ENCODE peak calls at places on chromosomes 5 and 9, in four cellular contexts. One of them, this sample, is unnamed.

GRCh38 chr9:27499481-27499880 is 24.6 kb upstream of the IFNK start:
- DNase-seq in IMR-90: no peak
- DNase-seq in mammary epithelial cell: peak; percentile 91
- DNase-seq in colonic mucosa: no peak
- DNase-seq in this sample: no peak

GRCh38 chr9:137128158-137129088 is 10.5 kb upstream of the GRIN1 start:
- DNase-seq in IMR-90: no peak
- DNase-seq in mammary epithelial cell: no peak
- DNase-seq in colonic mucosa: no peak
- DNase-seq in this sample: peak; percentile 74

GRCh38 chr5:14254686-14255085 is 111.5 kb downstream of the TRIO start:
- DNase-seq in IMR-90: no peak
- DNase-seq in mammary epithelial cell: no peak
- DNase-seq in colonic mucosa: no peak
- DNase-seq in this sample: no peak

GRCh38 chr5:138721979-138722378 is 31.2 kb upstream of the CTNNA1 start:
- DNase-seq in IMR-90: no peak
- DNase-seq in mammary epithelial cell: no peak
- DNase-seq in colonic mucosa: no peak
- DNase-seq in this sample: no peak

GRCh38 chr5:74386571-74387334 is 253.8 kb downstream of the ENC1 start:
- DNase-seq in IMR-90: peak; percentile 75
- DNase-seq in mammary epithelial cell: peak; percentile 93
- DNase-seq in colonic mucosa: no peak
- DNase-seq in this sample: no peak

GRCh38 chr9:106722051-106722753 is 140.8 kb upstream of the ZNF462 start:
- DNase-seq in IMR-90: no peak
- DNase-seq in mammary epithelial cell: no peak
- DNase-seq in colonic mucosa: no peak
- DNase-seq in this sample: no peak

GRCh38 chr5:175689147-175689991 is 31.5 kb downstream of the HRH2 start:
- DNase-seq in IMR-90: no peak
- DNase-seq in mammary epithelial cell: peak; percentile 24
- DNase-seq in colonic mucosa: no peak
- DNase-seq in this sample: no peak

GRCh38 chr5:157184117-157184516 is 3.5 kb downstream of the ITK start:
- DNase-seq in IMR-90: no peak
- DNase-seq in mammary epithelial cell: no peak
- DNase-seq in colonic mucosa: no peak
- DNase-seq in this sample: no peak

GRCh38 chr9:10045598-10045997 is 567.2 kb downstream of the PTPRD start:
- DNase-seq in IMR-90: peak; percentile 24
- DNase-seq in mammary epithelial cell: peak; percentile 26
- DNase-seq in colonic mucosa: no peak
- DNase-seq in this sample: peak; percentile 48

GRCh38 chr5:148408092-148408491 is 24.3 kb downstream of the FBXO38 start:
- DNase-seq in IMR-90: peak; percentile 54
- DNase-seq in mammary epithelial cell: no peak
- DNase-seq in colonic mucosa: no peak
- DNase-seq in this sample: no peak

GRCh38 chr9:136483589-136484152 is 831 bp upstream of the SEC16A start:
- DNase-seq in IMR-90: peak; percentile 77
- DNase-seq in mammary epithelial cell: peak; percentile 82
- DNase-seq in colonic mucosa: peak; percentile 94
- DNase-seq in this sample: peak; percentile 97

GRCh38 chr9:95088421-95089161 is 228.9 kb downstream of the FANCC start:
- DNase-seq in IMR-90: no peak
- DNase-seq in mammary epithelial cell: no peak
- DNase-seq in colonic mucosa: no peak
- DNase-seq in this sample: no peak

GRCh38 chr9:107739601-107740082 is 250.1 kb upstream of the KLF4 start:
- DNase-seq in IMR-90: peak; percentile 15
- DNase-seq in mammary epithelial cell: peak; percentile 73
- DNase-seq in colonic mucosa: peak; percentile 46
- DNase-seq in this sample: no peak

GRCh38 chr9:93577940-93578682 is 1.7 kb downstream of the PHF2 start:
- DNase-seq in IMR-90: no peak
- DNase-seq in mammary epithelial cell: no peak
- DNase-seq in colonic mucosa: no peak
- DNase-seq in this sample: no peak
- H3K9ac ChIP-seq in IMR-90: peak overlapping the region; percentile 87
- H3K9ac ChIP-seq in mammary epithelial cell: no peak overlapping the region
- H3K9ac ChIP-seq in colonic mucosa: peak overlapping the region; percentile 90
- H3K9ac ChIP-seq in this sample: peak overlapping the region; percentile 91

DNA sequence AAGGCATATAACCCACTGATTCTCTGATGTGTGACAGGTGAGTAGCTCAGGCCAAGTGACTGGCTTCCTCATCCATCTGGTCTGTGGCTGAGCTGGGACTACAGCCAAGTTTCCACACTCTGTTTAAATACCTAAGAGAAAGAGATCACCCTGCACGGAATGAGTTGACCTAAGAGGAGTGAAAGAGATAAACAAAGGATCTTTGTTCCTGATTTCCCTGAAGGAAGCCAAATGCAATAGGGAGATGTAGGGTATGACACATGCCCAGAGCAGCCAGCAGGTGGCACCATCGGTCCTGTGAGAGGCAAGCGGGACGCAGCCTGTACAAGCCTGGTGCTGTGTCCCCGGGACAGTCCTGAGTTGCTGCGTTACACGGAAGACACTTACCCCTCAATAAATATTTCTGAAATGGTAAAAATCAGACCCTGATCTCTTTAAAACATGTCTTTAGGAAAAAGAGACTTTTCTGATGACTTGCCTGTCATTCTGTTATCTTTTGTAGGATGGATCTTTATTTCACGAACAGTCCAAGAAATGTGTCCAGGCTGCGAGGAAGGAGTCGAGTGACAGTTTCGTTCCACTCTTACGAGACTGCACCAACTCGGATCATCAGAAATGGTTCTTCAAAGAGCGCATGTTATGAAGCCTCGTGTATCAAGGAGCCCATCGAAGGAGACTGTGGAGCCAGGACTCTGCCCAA is 41.1 kb downstream of the GALNT12 start:
- DNase-seq in IMR-90: peak; percentile 98
- DNase-seq in mammary epithelial cell: peak; percentile 97
- DNase-seq in colonic mucosa: peak; percentile 94
- DNase-seq in this sample: peak; percentile 91
- H3K9ac ChIP-seq in IMR-90: peak overlapping the region; percentile 52
- H3K9ac ChIP-seq in mammary epithelial cell: no peak overlapping the region
- H3K9ac ChIP-seq in colonic mucosa: no peak overlapping the region
- H3K9ac ChIP-seq in this sample: no peak overlapping the region

DNA sequence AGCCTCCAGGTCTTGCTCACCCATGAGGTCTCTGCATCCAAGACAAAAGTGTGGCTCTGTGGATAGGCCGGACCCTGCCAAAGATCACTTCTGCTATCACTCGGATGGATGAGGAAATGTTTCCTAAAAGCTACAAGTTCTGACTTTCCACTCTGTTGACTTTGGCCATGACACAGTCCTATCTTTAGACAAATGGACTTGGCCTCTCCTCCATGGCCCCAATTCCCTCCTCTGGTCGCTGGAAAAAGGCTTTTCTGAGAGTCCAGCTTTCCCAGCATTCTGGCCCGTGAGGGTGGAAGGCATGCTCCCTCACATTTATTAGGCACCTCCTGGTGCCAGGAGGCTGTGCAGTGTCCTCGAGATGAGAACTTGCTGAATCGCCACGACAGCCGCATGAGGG is 83.1 kb downstream of the COL27A1 start:
- DNase-seq in IMR-90: no peak
- DNase-seq in mammary epithelial cell: no peak
- DNase-seq in colonic mucosa: no peak
- DNase-seq in this sample: no peak
- H3K9ac ChIP-seq in IMR-90: no peak overlapping the region
- H3K9ac ChIP-seq in mammary epithelial cell: no peak overlapping the region
- H3K9ac ChIP-seq in colonic mucosa: no peak overlapping the region
- H3K9ac ChIP-seq in this sample: no peak overlapping the region

GRCh38 chr9:14361074-14361473 is 47.1 kb upstream of the NFIB start:
- DNase-seq in IMR-90: peak; percentile 37
- DNase-seq in mammary epithelial cell: no peak
- DNase-seq in colonic mucosa: no peak
- DNase-seq in this sample: no peak
- H3K9ac ChIP-seq in IMR-90: no peak overlapping the region
- H3K9ac ChIP-seq in mammary epithelial cell: no peak overlapping the region
- H3K9ac ChIP-seq in colonic mucosa: no peak overlapping the region
- H3K9ac ChIP-seq in this sample: no peak overlapping the region

DNA sequence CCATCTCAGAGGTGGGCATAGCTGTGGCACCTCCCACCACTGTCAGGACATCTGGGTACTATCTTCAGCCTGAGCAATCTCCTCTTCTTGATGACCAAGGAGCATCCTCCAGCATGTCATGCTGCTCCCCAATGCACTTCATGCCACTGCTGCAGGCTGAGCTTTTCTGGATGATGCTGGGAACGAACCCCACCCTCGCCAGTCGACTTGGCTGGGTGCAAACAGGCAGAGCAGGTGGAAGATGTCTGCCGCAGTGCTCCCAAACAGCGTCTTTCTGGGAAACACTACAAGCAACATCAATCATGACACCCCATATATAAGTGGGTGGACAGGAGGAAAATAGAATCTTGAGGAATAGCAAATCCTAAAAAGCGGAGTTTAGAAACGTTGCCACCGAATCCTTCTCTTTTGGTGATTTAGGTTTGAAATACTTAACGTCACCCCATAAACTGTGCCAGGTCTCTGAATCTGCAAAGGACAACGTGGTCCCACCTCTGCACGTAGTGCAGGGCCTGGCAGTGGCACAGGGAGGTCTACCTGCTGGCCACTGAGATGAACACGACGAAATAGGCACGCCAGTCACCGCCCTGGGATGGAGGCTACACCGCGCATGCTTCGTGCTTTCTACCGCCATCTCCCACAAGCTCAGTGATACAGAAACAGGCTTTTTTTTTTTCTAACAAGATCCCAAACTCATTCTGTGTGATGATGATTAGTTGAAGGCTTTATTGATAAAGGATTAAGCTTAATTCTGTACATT is 139.8 kb upstream of the RAPGEF1 start:
- DNase-seq in IMR-90: no peak
- DNase-seq in mammary epithelial cell: no peak
- DNase-seq in colonic mucosa: no peak
- DNase-seq in this sample: no peak
- H3K9ac ChIP-seq in IMR-90: no peak overlapping the region
- H3K9ac ChIP-seq in mammary epithelial cell: no peak overlapping the region
- H3K9ac ChIP-seq in colonic mucosa: no peak overlapping the region
- H3K9ac ChIP-seq in this sample: no peak overlapping the region

GRCh38 chr9:120935383-120935857 is 8.8 kb upstream of the TRAF1 start:
- DNase-seq in IMR-90: peak; percentile 91
- DNase-seq in mammary epithelial cell: peak; percentile 99
- DNase-seq in colonic mucosa: peak; percentile 99
- DNase-seq in this sample: peak; percentile 86

GRCh38 chr9:120932086-120932818 is 5.7 kb upstream of the TRAF1 start:
- DNase-seq in IMR-90: no peak
- DNase-seq in mammary epithelial cell: no peak
- DNase-seq in colonic mucosa: no peak
- DNase-seq in this sample: peak; percentile 69

GRCh38 chr9:120934271-120934670 is 7.7 kb upstream of the TRAF1 start:
- DNase-seq in IMR-90: no peak
- DNase-seq in mammary epithelial cell: no peak
- DNase-seq in colonic mucosa: no peak
- DNase-seq in this sample: peak; percentile 80

GRCh38 chr9:120931278-120932085 is 4.9 kb upstream of the TRAF1 start:
- DNase-seq in IMR-90: peak; percentile 75
- DNase-seq in mammary epithelial cell: peak; percentile 74
- DNase-seq in colonic mucosa: no peak
- DNase-seq in this sample: peak; percentile 90

GRCh38 chr9:120933310-120934044 is 6.9 kb upstream of the TRAF1 start:
- DNase-seq in IMR-90: no peak
- DNase-seq in mammary epithelial cell: no peak
- DNase-seq in colonic mucosa: no peak
- DNase-seq in this sample: peak; percentile 68
- H3K9ac ChIP-seq in IMR-90: no peak overlapping the region
- H3K9ac ChIP-seq in mammary epithelial cell: no peak overlapping the region
- H3K9ac ChIP-seq in colonic mucosa: no peak overlapping the region
- H3K9ac ChIP-seq in this sample: peak overlapping the region; percentile 81

DNA sequence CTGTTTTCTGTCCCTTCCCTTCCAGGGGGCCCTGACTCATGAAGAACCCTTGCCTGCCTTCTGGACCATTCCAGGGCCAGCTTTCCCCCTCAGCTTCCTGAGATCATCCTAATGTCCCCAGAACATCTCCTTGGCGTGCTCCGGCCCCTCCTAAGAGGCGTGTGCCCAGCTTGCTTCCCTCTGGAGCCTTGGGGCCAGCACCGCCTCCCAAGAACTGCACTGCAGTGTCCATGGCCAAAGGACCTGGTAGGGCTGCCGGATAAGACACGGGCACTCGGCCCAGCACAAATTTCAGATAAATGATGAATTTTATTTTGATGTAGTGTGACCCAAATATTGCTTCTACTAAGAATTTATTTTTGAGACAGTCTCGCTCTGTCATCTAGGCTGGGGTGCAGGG is 20.7 kb upstream of the SLC12A7 start:
- DNase-seq in IMR-90: no peak
- DNase-seq in mammary epithelial cell: no peak
- DNase-seq in colonic mucosa: no peak
- DNase-seq in this sample: no peak
- H3K9ac ChIP-seq in IMR-90: no peak overlapping the region
- H3K9ac ChIP-seq in mammary epithelial cell: no peak overlapping the region
- H3K9ac ChIP-seq in colonic mucosa: no peak overlapping the region
- H3K9ac ChIP-seq in this sample: no peak overlapping the region

This sample was measured in Karpas-422.